ENCODE peak calls at places on chromosomes 2 and 18, in eight cellular contexts. K, P, T, D, Q, G, I and F are unnamed samples.

GRCh38 chr2:139031722-139032121 is 251.5 kb upstream of the NXPH2 start:
- DNase-seq in K (peak), P (no peak), T (no peak), D (no peak), Q (no peak), G (no peak), I (no peak), F (peak)

GRCh38 chr18:56575819-56576663 is 62.4 kb downstream of the TXNL1 start:
- DNase-seq in K (peak), P (no peak), T (no peak), D (peak), Q (no peak), G (no peak), I (peak), F (no peak)

GRCh38 chr2:47008381-47009280 is 93.0 kb upstream of the MCFD2 start:
- DNase-seq in K (peak), P (no peak), T (no peak), D (no peak), Q (peak), G (no peak), I (peak), F (peak)

GRCh38 chr18:63286926-63287325 is 32.6 kb downstream of the BCL2 start:
- DNase-seq in K (no peak), P (no peak), T (no peak), D (no peak), Q (no peak), G (no peak), I (no peak), F (no peak)

GRCh38 chr2:95158891-95159619 is 593 bp downstream of the ZNF514 start:
- DNase-seq in K (peak), P (no peak), T (no peak), D (no peak), Q (peak), G (no peak), I (peak), F (peak)

GRCh38 chr18:46332956-46333355 is 228.8 kb downstream of the HAUS1 start:
- DNase-seq in K (no peak), P (no peak), T (no peak), D (no peak), Q (no peak), G (peak), I (no peak), F (no peak)

GRCh38 chr2:96265349-96265839 is 403 bp downstream of the TMEM127 start:
- DNase-seq in K (no peak), P (no peak), T (no peak), D (peak), Q (no peak), G (no peak), I (peak), F (peak)

GRCh38 chr2:30235008-30235655 is 3.8 kb downstream of the LBH start:
- DNase-seq in K (no peak), P (no peak), T (no peak), D (no peak), Q (no peak), G (no peak), I (no peak), F (no peak)

GRCh38 chr2:219483451-219484342 is 15.0 kb upstream of the GMPPA start:
- DNase-seq in K (no peak), P (no peak), T (no peak), D (no peak), Q (no peak), G (no peak), I (no peak), F (no peak)

GRCh38 chr18:24734058-24734457 is 273.6 kb downstream of the HRH4 start:
- DNase-seq in K (no peak), P (no peak), T (no peak), D (no peak), Q (no peak), G (no peak), I (peak), F (peak)

GRCh38 chr2:240760576-240761246 is 59.3 kb downstream of the KIF1A start:
- DNase-seq in K (no peak), P (no peak), T (no peak), D (no peak), Q (no peak), G (no peak), I (no peak), F (no peak)

GRCh38 chr18:55415258-55415871 is 172.6 kb downstream of the TCF4 start:
- DNase-seq in K (peak), P (peak), T (peak), D (peak), Q (peak), G (no peak), I (peak), F (peak)

GRCh38 chr2:69811018-69811417 is 18.4 kb upstream of the GMCL1 start:
- DNase-seq in K (no peak), P (no peak), T (no peak), D (no peak), Q (no peak), G (no peak), I (no peak), F (no peak)

GRCh38 chr2:12778811-12779574 is 62.3 kb downstream of the TRIB2 start:
- DNase-seq in K (no peak), P (no peak), T (no peak), D (no peak), Q (no peak), G (no peak), I (no peak), F (no peak)

GRCh38 chr2:214648520-214648919 is 161.0 kb downstream of the BARD1 start:
- DNase-seq in K (peak), P (no peak), T (peak), D (no peak), Q (no peak), G (no peak), I (peak), F (no peak)

GRCh38 chr2:217047209-217047998 is 187.5 kb upstream of the TNP1 start:
- DNase-seq in K (peak), P (no peak), T (no peak), D (no peak), Q (no peak), G (no peak), I (peak), F (peak)

GRCh38 chr2:157809212-157809611 is 66.9 kb downstream of the ACVR1 start:
- DNase-seq in K (peak), P (no peak), T (no peak), D (no peak), Q (no peak), G (no peak), I (peak), F (no peak)

DNA sequence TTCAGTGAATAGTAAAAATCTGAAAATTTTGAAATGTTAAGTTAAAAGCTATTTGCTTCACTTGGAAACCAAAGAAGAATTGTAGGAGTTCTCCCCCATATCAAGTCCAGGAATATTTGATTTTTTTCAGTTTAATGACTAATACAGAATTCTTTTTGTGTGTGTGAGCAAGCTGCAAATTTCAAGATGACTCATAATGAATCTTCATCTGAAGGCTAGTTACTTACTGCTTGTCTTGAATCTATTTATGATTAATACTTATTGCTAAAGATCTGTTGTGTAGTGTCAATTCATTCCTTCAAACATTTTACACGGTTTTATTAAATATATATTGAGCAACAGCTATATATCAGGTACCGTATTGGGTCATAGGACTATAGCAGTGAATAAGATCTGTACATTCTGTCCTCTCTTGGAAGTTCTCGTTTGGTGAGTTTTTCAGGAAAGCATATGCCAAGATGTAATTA is 47.8 kb upstream of the CAVIN2 start:
- DNase-seq in K (peak), P (no peak), T (peak), D (no peak), Q (no peak), G (no peak), I (peak), F (no peak)
- H3K4me3 ChIP-seq in K (no peak), P (no peak), T (no peak), D (no peak), Q (no peak), G (no peak), I (no peak), F (no peak)

DNA sequence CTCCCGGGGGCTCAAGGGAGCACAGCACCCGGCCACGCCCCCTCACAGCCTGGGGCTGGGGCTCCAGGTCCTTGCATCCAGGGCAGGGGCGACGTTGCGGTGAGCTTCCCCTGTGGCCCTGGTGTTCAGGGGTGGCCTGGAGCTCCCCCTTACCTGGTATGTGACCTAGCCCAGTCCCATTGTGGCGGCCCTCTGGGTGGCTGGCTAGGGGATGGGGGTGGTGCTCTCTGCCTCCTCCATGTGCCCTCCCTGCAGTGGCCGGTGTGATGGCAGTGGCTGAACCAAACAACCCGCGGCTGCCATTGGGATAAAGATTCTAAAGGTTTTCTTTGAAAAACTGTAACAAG is 288.3 kb downstream of the RDH14 start:
- DNase-seq in K (no peak), P (no peak), T (no peak), D (no peak), Q (no peak), G (no peak), I (no peak), F (no peak)
- H3K4me3 ChIP-seq in K (no peak), P (no peak), T (no peak), D (no peak), Q (no peak), G (no peak), I (no peak), F (no peak)

DNA sequence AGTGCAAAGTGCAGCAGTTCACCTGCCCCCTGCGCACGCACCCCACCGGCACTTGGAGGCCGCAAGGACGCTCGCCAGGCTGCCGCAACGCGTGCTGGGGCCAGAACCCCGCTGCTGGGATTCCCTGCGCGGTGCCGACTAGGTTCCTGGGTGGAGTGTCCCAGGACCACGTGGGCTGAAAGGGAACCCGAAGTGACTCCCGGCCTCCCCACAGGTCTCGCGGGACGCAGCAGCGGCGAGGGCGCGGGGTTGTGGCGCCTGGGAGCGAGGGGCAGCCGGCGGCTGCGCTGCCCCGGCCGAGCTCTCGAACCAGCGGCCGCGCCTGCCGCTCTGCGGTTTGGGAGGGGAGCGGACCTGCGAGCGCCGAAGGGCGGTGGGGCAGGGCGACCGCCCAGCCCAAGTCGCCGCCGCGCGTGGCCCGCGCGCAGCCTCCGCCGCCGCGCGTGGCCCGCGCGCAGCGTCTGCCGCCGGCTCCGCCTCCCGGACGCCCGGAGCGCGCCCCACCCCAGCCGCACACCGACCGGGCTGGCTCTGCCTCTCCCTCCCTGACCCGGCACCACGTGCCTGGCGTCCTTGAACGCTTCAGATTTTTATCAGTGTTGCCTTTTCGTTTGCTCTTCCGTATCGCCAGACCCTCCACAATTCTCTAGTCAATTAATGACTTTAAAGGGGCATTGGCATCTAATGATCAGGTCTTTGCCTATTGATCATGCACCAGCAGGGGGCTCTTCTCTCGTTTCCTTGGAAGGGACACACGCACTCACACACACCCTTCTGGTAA is at the start of gene FTCDNL1:
- DNase-seq in K (peak), P (no peak), T (peak), D (peak), Q (peak), G (peak), I (peak), F (peak)
- H3K4me3 ChIP-seq in K (peak), P (peak), T (peak), D (peak), Q (peak), G (peak), I (peak), F (peak)

GRCh38 chr2:234495076-234495800 is 1.6 kb downstream of the ARL4C start:
- DNase-seq in K (peak), P (no peak), T (no peak), D (no peak), Q (no peak), G (no peak), I (peak), F (no peak)
- H3K4me3 ChIP-seq in K (peak), P (peak), T (peak), D (peak), Q (peak), G (peak), I (peak), F (peak)

GRCh38 chr2:9288681-9289338 is 82.2 kb downstream of the ASAP2 start:
- DNase-seq in K (peak), P (no peak), T (no peak), D (no peak), Q (no peak), G (no peak), I (no peak), F (no peak)
- H3K4me3 ChIP-seq in K (peak), P (no peak), T (peak), D (no peak), Q (no peak), G (no peak), I (no peak), F (no peak)

GRCh38 chr2:144509001-144509545 is 10.8 kb downstream of the ZEB2 start:
- DNase-seq in K (no peak), P (no peak), T (no peak), D (no peak), Q (no peak), G (no peak), I (no peak), F (no peak)
- H3K4me3 ChIP-seq in K (no peak), P (no peak), T (no peak), D (no peak), Q (peak), G (no peak), I (no peak), F (no peak)

GRCh38 chr18:22827216-22827615 is 105.9 kb upstream of the RBBP8 start:
- DNase-seq in K (peak), P (no peak), T (no peak), D (no peak), Q (no peak), G (no peak), I (peak), F (no peak)

GRCh38 chr18:22827741-22828140 is 105.4 kb upstream of the RBBP8 start:
- DNase-seq in K (no peak), P (no peak), T (no peak), D (no peak), Q (no peak), G (no peak), I (no peak), F (no peak)

GRCh38 chr18:22826726-22827125 is 106.4 kb upstream of the RBBP8 start:
- DNase-seq in K (peak), P (no peak), T (peak), D (no peak), Q (no peak), G (peak), I (no peak), F (no peak)

GRCh38 chr18:22822024-22822423 is 111.1 kb upstream of the RBBP8 start:
- DNase-seq in K (peak), P (no peak), T (peak), D (no peak), Q (no peak), G (no peak), I (no peak), F (no peak)

DNA sequence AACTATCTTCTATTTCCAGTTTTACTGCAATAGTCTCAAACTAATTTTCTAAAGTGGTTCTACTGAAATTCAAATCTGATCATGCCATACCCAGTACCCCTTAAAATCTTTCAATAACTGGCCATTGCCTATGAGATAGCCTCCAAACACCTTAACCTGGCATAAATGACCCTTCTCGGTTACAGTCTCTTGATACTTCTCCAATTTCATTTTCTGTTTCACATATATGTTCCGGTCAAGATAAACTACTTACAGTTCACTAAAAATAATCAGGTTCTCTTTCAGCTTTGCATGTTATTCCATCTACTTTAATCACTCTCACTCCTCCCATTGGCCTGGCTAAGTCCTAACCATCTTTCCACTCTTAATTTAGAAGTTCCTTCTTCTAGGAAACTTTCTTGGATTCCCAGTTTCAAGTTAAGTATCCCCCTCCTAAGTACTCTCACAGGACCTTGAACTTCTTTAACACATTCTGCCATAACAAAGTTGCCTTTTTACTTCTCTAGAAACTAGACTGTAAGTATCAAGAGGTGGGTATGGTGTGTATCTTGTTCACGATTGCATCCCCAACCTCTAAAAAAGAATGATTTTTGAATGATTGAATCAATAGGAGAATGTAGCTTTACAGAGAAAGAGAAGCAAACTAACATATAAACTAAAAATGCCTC is 110.2 kb upstream of the RBBP8 start:
- DNase-seq in K (no peak), P (no peak), T (no peak), D (no peak), Q (no peak), G (no peak), I (no peak), F (no peak)
- H3K4me3 ChIP-seq in K (no peak), P (no peak), T (no peak), D (no peak), Q (no peak), G (no peak), I (no peak), F (no peak)

DNA sequence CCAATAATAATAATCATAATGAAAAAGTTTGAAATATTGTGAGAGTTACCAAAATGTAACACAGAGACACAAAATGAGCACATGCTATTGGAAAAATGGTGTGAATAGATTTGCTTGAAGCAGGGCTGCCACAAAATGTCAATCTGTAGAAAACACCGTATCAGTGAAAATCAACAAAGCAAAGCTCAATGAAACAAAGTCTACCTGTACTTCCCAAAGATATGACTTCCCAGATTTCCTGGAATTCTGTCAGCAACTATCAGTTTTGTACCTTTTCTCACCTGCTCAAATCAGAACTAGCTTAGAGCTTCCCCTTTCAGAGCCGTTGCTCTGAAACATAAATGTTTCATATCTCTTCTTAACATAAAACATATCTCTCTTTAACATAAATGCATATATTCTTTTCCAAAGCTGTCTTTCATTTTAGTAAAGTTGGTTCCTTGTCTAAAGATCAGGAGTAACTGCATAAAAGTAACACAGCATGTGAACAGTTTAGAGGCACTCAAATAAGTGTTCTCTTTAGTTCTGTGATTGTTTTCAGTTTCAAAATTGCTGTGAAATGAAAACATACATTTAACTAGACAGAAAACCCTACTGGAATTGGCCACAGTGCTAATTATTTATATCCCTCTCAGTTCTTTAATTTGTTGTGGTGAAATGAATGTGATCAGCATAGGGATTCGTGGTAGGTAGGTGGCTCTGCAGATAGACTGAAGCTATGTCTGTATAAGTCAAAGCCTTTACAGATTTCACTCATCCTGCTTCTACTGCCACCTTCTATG is 262.5 kb downstream of the KCNJ3 start:
- DNase-seq in K (no peak), P (no peak), T (no peak), D (no peak), Q (no peak), G (no peak), I (no peak), F (no peak)
- H3K4me3 ChIP-seq in K (no peak), P (no peak), T (no peak), D (no peak), Q (no peak), G (no peak), I (no peak), F (no peak)

DNA sequence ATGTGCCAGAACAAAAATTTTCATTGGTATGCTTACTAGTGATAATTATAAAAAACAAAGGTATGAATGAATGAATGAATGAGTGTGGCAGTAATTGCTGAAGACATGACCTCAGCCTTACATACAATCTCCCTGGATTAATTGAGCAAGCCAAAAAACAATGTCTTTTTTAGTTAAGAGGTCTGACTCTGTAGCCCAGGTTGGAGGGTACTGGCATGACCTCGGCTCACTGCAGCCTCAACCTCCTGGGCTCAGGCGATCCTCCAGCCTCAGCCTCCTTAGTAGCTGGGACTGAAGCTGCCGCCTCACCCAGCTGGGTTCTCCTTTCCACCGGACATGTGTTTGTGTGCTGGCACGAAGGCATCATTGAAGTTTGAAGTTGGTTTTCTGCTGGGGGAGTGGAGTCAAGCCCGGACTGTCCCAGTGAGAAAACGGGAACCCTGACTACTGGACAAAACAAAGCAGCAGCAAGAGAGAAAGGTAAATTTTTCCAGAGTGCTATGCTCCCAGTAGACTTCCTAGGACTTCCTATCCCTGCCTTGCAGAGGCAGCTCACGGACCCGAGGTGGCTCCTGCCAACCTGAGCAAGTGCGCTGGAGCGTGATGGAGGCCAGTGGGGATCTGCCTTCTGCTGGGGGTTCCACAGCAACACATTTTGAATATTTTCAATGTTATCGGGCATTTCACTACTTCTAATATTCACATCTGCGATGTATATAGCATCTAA is 6.4 kb upstream of the IMP4 start:
- DNase-seq in K (no peak), P (no peak), T (no peak), D (no peak), Q (no peak), G (no peak), I (no peak), F (no peak)
- H3K4me3 ChIP-seq in K (no peak), P (no peak), T (peak), D (no peak), Q (no peak), G (peak), I (no peak), F (no peak)